ENCODE peak calls at places on chromosomes 2 and 18, in seven cellular contexts. One of them, this sample, is unnamed.

GRCh38 chr2:30417253-30417652 is 29.8 kb upstream of the LCLAT1 start:
- DNase-seq in mammary epithelial cell: no peak
- DNase-seq in upper lobe of left lung: peak; percentile 45
- DNase-seq in astrocyte of the spinal cord: no peak
- DNase-seq in HFF-Myc: no peak
- DNase-seq in left lung: peak; percentile 50
- DNase-seq in choroid plexus epithelial cell: peak; percentile 71
- DNase-seq in this sample: no peak

GRCh38 chr2:169119117-169119770 is 49.9 kb downstream of the DHRS9 start:
- DNase-seq in upper lobe of left lung: no peak
- DNase-seq in left lung: no peak
- DNase-seq in mammary epithelial cell: peak; percentile 62
- DNase-seq in HFF-Myc: no peak
- DNase-seq in astrocyte of the spinal cord: peak; percentile 17
- DNase-seq in choroid plexus epithelial cell: peak; percentile 25
- DNase-seq in this sample: no peak

GRCh38 chr2:10924859-10925258 is 13.1 kb downstream of the KCNF1 start:
- DNase-seq in HFF-Myc: no peak
- DNase-seq in upper lobe of left lung: no peak
- DNase-seq in astrocyte of the spinal cord: no peak
- DNase-seq in choroid plexus epithelial cell: no peak
- DNase-seq in mammary epithelial cell: no peak
- DNase-seq in left lung: no peak
- DNase-seq in this sample: no peak

GRCh38 chr2:166329465-166329864 is 46.3 kb downstream of the SCN9A start:
- DNase-seq in HFF-Myc: no peak
- DNase-seq in choroid plexus epithelial cell: no peak
- DNase-seq in astrocyte of the spinal cord: no peak
- DNase-seq in mammary epithelial cell: no peak
- DNase-seq in upper lobe of left lung: no peak
- DNase-seq in left lung: no peak
- DNase-seq in this sample: no peak

GRCh38 chr2:20482711-20483110 is 35.8 kb downstream of the RHOB start:
- DNase-seq in upper lobe of left lung: no peak
- DNase-seq in astrocyte of the spinal cord: no peak
- DNase-seq in choroid plexus epithelial cell: no peak
- DNase-seq in mammary epithelial cell: no peak
- DNase-seq in left lung: no peak
- DNase-seq in HFF-Myc: no peak
- DNase-seq in this sample: no peak

GRCh38 chr2:238242731-238243495 is 3.1 kb upstream of the HES6 start:
- DNase-seq in choroid plexus epithelial cell: no peak
- DNase-seq in upper lobe of left lung: no peak
- DNase-seq in left lung: no peak
- DNase-seq in mammary epithelial cell: no peak
- DNase-seq in HFF-Myc: no peak
- DNase-seq in astrocyte of the spinal cord: no peak
- DNase-seq in this sample: no peak

GRCh38 chr2:177622516-177622915 is 229.9 kb downstream of the AGPS start:
- DNase-seq in mammary epithelial cell: peak; percentile 23
- DNase-seq in astrocyte of the spinal cord: no peak
- DNase-seq in choroid plexus epithelial cell: peak; percentile 61
- DNase-seq in left lung: no peak
- DNase-seq in HFF-Myc: no peak
- DNase-seq in upper lobe of left lung: no peak
- DNase-seq in this sample: no peak

GRCh38 chr2:139674577-139674976 is 894.4 kb upstream of the NXPH2 start:
- DNase-seq in choroid plexus epithelial cell: no peak
- DNase-seq in upper lobe of left lung: no peak
- DNase-seq in HFF-Myc: no peak
- DNase-seq in mammary epithelial cell: no peak
- DNase-seq in astrocyte of the spinal cord: no peak
- DNase-seq in left lung: no peak
- DNase-seq in this sample: no peak

GRCh38 chr2:64857581-64858471 is 131.4 kb upstream of the SLC1A4 start:
- DNase-seq in HFF-Myc: no peak
- DNase-seq in left lung: no peak
- DNase-seq in mammary epithelial cell: no peak
- DNase-seq in choroid plexus epithelial cell: peak; percentile 68
- DNase-seq in upper lobe of left lung: no peak
- DNase-seq in astrocyte of the spinal cord: peak; percentile 67
- DNase-seq in this sample: no peak

GRCh38 chr2:108988796-108989713 is at the start of gene EDAR:
- DNase-seq in upper lobe of left lung: peak; percentile 48
- DNase-seq in left lung: no peak
- DNase-seq in HFF-Myc: no peak
- DNase-seq in astrocyte of the spinal cord: peak; percentile 19
- DNase-seq in mammary epithelial cell: peak; percentile 70
- DNase-seq in choroid plexus epithelial cell: peak; percentile 37
- DNase-seq in this sample: no peak

GRCh38 chr2:102235491-102235890 is 48.7 kb downstream of the IL1RL2 start:
- DNase-seq in upper lobe of left lung: peak; percentile 55
- DNase-seq in astrocyte of the spinal cord: no peak
- DNase-seq in left lung: no peak
- DNase-seq in choroid plexus epithelial cell: peak; percentile 56
- DNase-seq in HFF-Myc: no peak
- DNase-seq in mammary epithelial cell: no peak
- DNase-seq in this sample: no peak
- TF ChIP-seq CTCF in upper lobe of left lung: no peak
- TF ChIP-seq CTCF in astrocyte of the spinal cord: peak; percentile 36
- TF ChIP-seq CTCF in left lung: no peak
- TF ChIP-seq CTCF in choroid plexus epithelial cell: peak; percentile 63
- TF ChIP-seq CTCF in HFF-Myc: no peak
- TF ChIP-seq CTCF in mammary epithelial cell: peak; percentile 54
- TF ChIP-seq CTCF in this sample: no peak

DNA sequence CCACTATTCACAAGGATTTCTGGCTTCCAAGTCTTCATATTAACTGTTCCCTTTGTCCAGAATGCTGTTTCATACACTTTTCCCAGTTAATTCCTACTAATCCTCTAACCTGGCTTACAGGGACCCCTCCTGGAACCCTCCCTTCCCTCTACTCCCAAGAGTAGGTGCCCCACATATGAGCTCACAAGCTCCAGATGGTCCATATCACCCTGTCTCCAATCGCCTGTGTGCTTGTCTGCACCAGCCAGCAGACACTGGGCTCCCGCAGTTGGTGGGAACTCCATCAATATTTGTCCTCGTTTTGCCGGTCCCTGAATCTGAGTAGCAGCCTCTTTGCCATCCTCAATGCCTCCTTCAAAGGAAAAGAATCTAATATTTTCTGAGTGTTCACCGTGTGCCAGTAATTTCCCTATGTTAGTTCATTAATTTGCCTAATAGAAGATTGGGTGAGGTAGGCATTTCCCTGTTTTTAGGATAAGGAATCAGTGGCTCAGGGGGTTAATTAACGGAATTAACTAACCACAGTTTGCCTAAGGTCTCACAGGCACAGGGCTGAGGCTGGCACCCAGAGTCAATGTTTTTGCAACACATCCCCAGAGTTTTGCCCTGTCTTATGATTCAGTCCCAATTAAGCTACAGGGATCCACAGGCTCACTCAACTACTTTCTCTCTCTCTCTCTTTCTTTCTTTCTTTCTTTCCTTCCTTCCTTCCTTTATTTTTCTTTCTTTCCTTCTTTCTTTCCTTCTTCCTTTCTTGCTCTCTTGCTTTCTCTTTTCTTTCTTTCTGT is 141.6 kb upstream of the CYP1B1 start:
- DNase-seq in upper lobe of left lung: no peak
- DNase-seq in left lung: no peak
- DNase-seq in choroid plexus epithelial cell: no peak
- DNase-seq in astrocyte of the spinal cord: no peak
- DNase-seq in HFF-Myc: no peak
- DNase-seq in mammary epithelial cell: no peak
- DNase-seq in this sample: no peak
- TF ChIP-seq CTCF in upper lobe of left lung: no peak
- TF ChIP-seq CTCF in left lung: no peak
- TF ChIP-seq CTCF in choroid plexus epithelial cell: no peak
- TF ChIP-seq CTCF in astrocyte of the spinal cord: no peak
- TF ChIP-seq CTCF in HFF-Myc: no peak
- TF ChIP-seq CTCF in mammary epithelial cell: no peak
- TF ChIP-seq CTCF in this sample: no peak

GRCh38 chr2:217653240-217653639 is 349.6 kb downstream of the TNS1 start:
- DNase-seq in upper lobe of left lung: peak; percentile 71
- DNase-seq in astrocyte of the spinal cord: peak; percentile 76
- DNase-seq in HFF-Myc: peak; percentile 78
- DNase-seq in mammary epithelial cell: peak; percentile 92
- DNase-seq in left lung: peak; percentile 75
- DNase-seq in choroid plexus epithelial cell: peak; percentile 85
- DNase-seq in this sample: no peak

GRCh38 chr2:217652761-217653160 is 350.0 kb downstream of the TNS1 start:
- DNase-seq in choroid plexus epithelial cell: no peak
- DNase-seq in HFF-Myc: no peak
- DNase-seq in astrocyte of the spinal cord: no peak
- DNase-seq in mammary epithelial cell: no peak
- DNase-seq in upper lobe of left lung: no peak
- DNase-seq in left lung: no peak
- DNase-seq in this sample: no peak

GRCh38 chr2:217647925-217648324 is 354.9 kb downstream of the TNS1 start:
- DNase-seq in HFF-Myc: no peak
- DNase-seq in choroid plexus epithelial cell: no peak
- DNase-seq in upper lobe of left lung: no peak
- DNase-seq in astrocyte of the spinal cord: no peak
- DNase-seq in mammary epithelial cell: no peak
- DNase-seq in left lung: no peak
- DNase-seq in this sample: no peak

GRCh38 chr2:217650229-217650628 is 352.6 kb downstream of the TNS1 start:
- DNase-seq in upper lobe of left lung: no peak
- DNase-seq in HFF-Myc: no peak
- DNase-seq in left lung: no peak
- DNase-seq in astrocyte of the spinal cord: no peak
- DNase-seq in choroid plexus epithelial cell: no peak
- DNase-seq in mammary epithelial cell: peak; percentile 22
- DNase-seq in this sample: no peak

DNA sequence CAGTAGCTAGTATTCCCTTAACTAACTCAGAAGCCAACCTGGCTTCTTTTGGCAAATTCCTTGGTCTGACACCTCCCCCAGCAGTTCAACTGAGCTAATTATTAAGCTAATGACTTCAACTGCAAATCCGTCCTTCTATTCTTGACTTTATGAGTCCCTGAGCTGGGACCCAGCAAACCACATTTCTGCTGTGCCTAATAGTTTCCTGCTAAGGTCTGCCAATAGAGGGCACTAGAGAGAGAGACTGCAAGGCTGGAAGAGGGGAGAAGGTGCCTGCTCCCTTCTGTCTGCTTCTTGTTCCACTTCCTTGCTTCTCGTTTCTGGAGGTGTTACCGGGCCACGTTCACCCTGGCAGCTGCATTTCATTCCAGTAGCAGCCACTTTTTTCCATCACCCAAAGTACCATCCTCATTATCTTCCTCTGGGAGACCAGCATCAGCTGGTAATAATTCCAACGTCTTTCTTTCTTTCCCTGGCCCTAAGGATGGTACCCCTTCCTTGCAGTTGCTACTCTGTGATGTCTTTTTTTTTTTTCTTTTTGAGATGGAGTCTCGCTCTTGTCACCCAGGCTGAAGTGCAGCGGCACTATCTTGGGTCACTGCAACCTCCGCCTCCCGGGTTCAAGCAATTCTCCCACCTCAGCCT is 352.0 kb downstream of the TNS1 start:
- DNase-seq in left lung: no peak
- DNase-seq in choroid plexus epithelial cell: peak; percentile 86
- DNase-seq in upper lobe of left lung: peak; percentile 47
- DNase-seq in HFF-Myc: peak; percentile 41
- DNase-seq in astrocyte of the spinal cord: peak; percentile 56
- DNase-seq in mammary epithelial cell: peak; percentile 63
- DNase-seq in this sample: no peak
- TF ChIP-seq CTCF in left lung: peak; percentile 67
- TF ChIP-seq CTCF in choroid plexus epithelial cell: peak; percentile 97
- TF ChIP-seq CTCF in upper lobe of left lung: peak; percentile 58
- TF ChIP-seq CTCF in HFF-Myc: peak; percentile 90
- TF ChIP-seq CTCF in astrocyte of the spinal cord: peak; percentile 84
- TF ChIP-seq CTCF in mammary epithelial cell: peak; percentile 92
- TF ChIP-seq CTCF in this sample: peak; percentile 47

GRCh38 chr2:159035790-159036411 is 67.5 kb downstream of the TANC1 start:
- DNase-seq in astrocyte of the spinal cord: peak; percentile 68
- DNase-seq in left lung: no peak
- DNase-seq in choroid plexus epithelial cell: peak; percentile 82
- DNase-seq in upper lobe of left lung: peak; percentile 64
- DNase-seq in mammary epithelial cell: peak; percentile 86
- DNase-seq in HFF-Myc: no peak
- DNase-seq in this sample: no peak
- TF ChIP-seq CTCF in astrocyte of the spinal cord: peak; percentile 29
- TF ChIP-seq CTCF in left lung: peak; percentile 19
- TF ChIP-seq CTCF in choroid plexus epithelial cell: peak; percentile 58
- TF ChIP-seq CTCF in upper lobe of left lung: peak; percentile 42
- TF ChIP-seq CTCF in mammary epithelial cell: peak; percentile 76
- TF ChIP-seq CTCF in HFF-Myc: no peak
- TF ChIP-seq CTCF in this sample: no peak

GRCh38 chr2:151640087-151640486 is 94.2 kb downstream of the NEB start:
- DNase-seq in left lung: no peak
- DNase-seq in choroid plexus epithelial cell: no peak
- DNase-seq in mammary epithelial cell: no peak
- DNase-seq in upper lobe of left lung: no peak
- DNase-seq in HFF-Myc: no peak
- DNase-seq in astrocyte of the spinal cord: no peak
- DNase-seq in this sample: no peak
- TF ChIP-seq CTCF in left lung: no peak
- TF ChIP-seq CTCF in choroid plexus epithelial cell: no peak
- TF ChIP-seq CTCF in mammary epithelial cell: no peak
- TF ChIP-seq CTCF in upper lobe of left lung: no peak
- TF ChIP-seq CTCF in HFF-Myc: no peak
- TF ChIP-seq CTCF in astrocyte of the spinal cord: no peak
- TF ChIP-seq CTCF in this sample: no peak

GRCh38 chr18:12699747-12700146 is 2.8 kb downstream of the CEP76 start:
- DNase-seq in astrocyte of the spinal cord: no peak
- DNase-seq in HFF-Myc: no peak
- DNase-seq in upper lobe of left lung: no peak
- DNase-seq in choroid plexus epithelial cell: no peak
- DNase-seq in left lung: no peak
- DNase-seq in mammary epithelial cell: no peak
- DNase-seq in this sample: no peak

GRCh38 chr18:12701161-12701560 is 1.4 kb downstream of the CEP76 start:
- DNase-seq in upper lobe of left lung: no peak
- DNase-seq in astrocyte of the spinal cord: no peak
- DNase-seq in left lung: no peak
- DNase-seq in HFF-Myc: no peak
- DNase-seq in mammary epithelial cell: no peak
- DNase-seq in choroid plexus epithelial cell: no peak
- DNase-seq in this sample: no peak

GRCh38 chr18:12703714-12704113 is 872 bp downstream of the PSMG2 start:
- DNase-seq in left lung: no peak
- DNase-seq in HFF-Myc: no peak
- DNase-seq in astrocyte of the spinal cord: peak; percentile 15
- DNase-seq in upper lobe of left lung: no peak
- DNase-seq in choroid plexus epithelial cell: peak; percentile 27
- DNase-seq in mammary epithelial cell: peak; percentile 17
- DNase-seq in this sample: no peak

GRCh38 chr18:12702221-12703095 is at the start of the genes CEP76 and PSMG2:
- DNase-seq in HFF-Myc: peak; percentile 41
- DNase-seq in astrocyte of the spinal cord: peak; percentile 94
- DNase-seq in choroid plexus epithelial cell: peak; percentile 89
- DNase-seq in mammary epithelial cell: peak; percentile 87
- DNase-seq in upper lobe of left lung: peak; percentile 89
- DNase-seq in left lung: peak; percentile 90
- DNase-seq in this sample: peak; percentile 82

DNA sequence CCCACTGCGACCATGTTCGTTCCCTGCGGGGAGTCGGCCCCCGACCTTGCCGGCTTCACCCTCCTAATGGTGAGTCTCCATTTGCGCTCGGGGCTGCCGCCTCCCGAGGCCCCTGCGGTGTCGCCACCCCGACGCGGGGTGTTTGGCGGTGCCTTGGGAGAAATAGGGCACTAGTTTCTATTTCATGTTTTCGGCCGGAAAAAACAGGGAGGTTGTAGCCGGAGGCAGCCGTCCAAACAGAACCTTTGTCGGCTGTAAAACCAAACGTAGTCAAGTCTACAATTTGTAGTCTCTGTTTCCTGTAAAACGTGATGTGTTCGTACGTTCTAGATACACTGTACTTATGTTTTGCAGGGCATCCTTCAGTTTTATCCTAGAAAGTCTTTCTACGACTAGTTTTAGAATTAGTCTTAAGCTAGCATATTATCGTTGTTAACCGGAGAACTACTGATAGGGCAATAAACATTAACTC is 290 bp downstream of the PSMG2 start:
- DNase-seq in upper lobe of left lung: no peak
- DNase-seq in astrocyte of the spinal cord: no peak
- DNase-seq in mammary epithelial cell: no peak
- DNase-seq in HFF-Myc: no peak
- DNase-seq in choroid plexus epithelial cell: no peak
- DNase-seq in left lung: no peak
- DNase-seq in this sample: no peak
- TF ChIP-seq CTCF in upper lobe of left lung: no peak
- TF ChIP-seq CTCF in astrocyte of the spinal cord: no peak
- TF ChIP-seq CTCF in mammary epithelial cell: no peak
- TF ChIP-seq CTCF in HFF-Myc: no peak
- TF ChIP-seq CTCF in choroid plexus epithelial cell: no peak
- TF ChIP-seq CTCF in left lung: no peak
- TF ChIP-seq CTCF in this sample: no peak